ENCODE peak calls at places on chromosomes 6 and 20, in seven cellular contexts. I is substantia nigra; Z is effector memory CD4-positive, alpha-beta T cell; E is kidney epithelial cell; N is stimulated activated CD8-positive, alpha-beta memory T cell treated with anti-CD3 and anti-CD28 coated beads, Interleukin-7, amount 100 ng/mL, for 4 hours; S is effector memory CD8-positive, alpha-beta T cell; W is PC-9. H is an unnamed sample.

GRCh38 chr6:1798965-1799325 is 189.2 kb downstream of the FOXC1 start:
- DNase-seq in I (no peak), Z (no peak), E (no peak), N (no peak), S (no peak), W (no peak), H (no peak)

GRCh38 chr6:39309942-39310531 is 4.2 kb downstream of the KCNK17 start:
- DNase-seq in I (peak; percentile 64), Z (peak; percentile 16), E (no peak), N (peak; percentile 10), S (peak; percentile 32), W (peak; percentile 54), H (peak; percentile 12)

GRCh38 chr6:90271831-90272230 is 24.8 kb downstream of the BACH2 start:
- DNase-seq in I (no peak), Z (no peak), E (no peak), N (no peak), S (no peak), W (no peak), H (peak; percentile 15)

GRCh38 chr20:52305843-52306242 is 114.3 kb upstream of the ZFP64 start:
- DNase-seq in I (no peak), Z (no peak), E (no peak), N (no peak), S (no peak), W (no peak), H (peak; percentile 28)

GRCh38 chr6:111663692-111664564 is 58.2 kb upstream of the TRAF3IP2 start:
- DNase-seq in I (no peak), Z (no peak), E (no peak), N (no peak), S (no peak), W (no peak), H (no peak)

GRCh38 chr6:138297761-138298298 is 79.5 kb upstream of the PBOV1 start:
- DNase-seq in I (no peak), Z (no peak), E (no peak), N (no peak), S (no peak), W (no peak), H (no peak)

GRCh38 chr6:49506569-49507111 is 6.9 kb downstream of the GLYATL3 start:
- DNase-seq in I (no peak), Z (no peak), E (no peak), N (no peak), S (no peak), W (no peak), H (no peak)

GRCh38 chr20:31715766-31716165 is 6.9 kb downstream of the BCL2L1 start:
- DNase-seq in I (no peak), Z (no peak), E (no peak), N (no peak), S (no peak), W (no peak), H (no peak)

GRCh38 chr6:44199883-44200282 is 16.8 kb upstream of the MYMX start:
- DNase-seq in I (no peak), Z (no peak), E (no peak), N (no peak), S (no peak), W (no peak), H (no peak)

GRCh38 chr6:149567194-149567586 is 1.0 kb downstream of the GINM1 start:
- DNase-seq in I (no peak), Z (no peak), E (no peak), N (no peak), S (no peak), W (no peak), H (no peak)

GRCh38 chr6:15389759-15390723 is 144.2 kb downstream of the JARID2 start:
- DNase-seq in I (peak; percentile 17), Z (no peak), E (no peak), N (no peak), S (no peak), W (no peak), H (no peak)

H was measured in central memory CD4-positive, alpha-beta T cell.